ENCODE peak calls at places on chromosome 11, in four cellular contexts. One of them, this sample, is unnamed.

GRCh38 chr11:108825381-108825780 is 160.5 kb downstream of the DDX10 start:
- DNase-seq in cardiac muscle cell: no peak
- DNase-seq in NCI-H1092 treated with DMSO at 0.1 percent for 48 hours: no peak
- DNase-seq in ovary: no peak
- DNase-seq in this sample: no peak

GRCh38 chr11:113168358-113168757 is 146.0 kb upstream of the TTC12 start:
- DNase-seq in cardiac muscle cell: no peak
- DNase-seq in NCI-H1092 treated with DMSO at 0.1 percent for 48 hours: no peak
- DNase-seq in ovary: no peak
- DNase-seq in this sample: no peak

GRCh38 chr11:71563401-71563800 is 2.0 kb upstream of the KRTAP5-10 start:
- DNase-seq in cardiac muscle cell: peak; percentile 62
- DNase-seq in NCI-H1092 treated with DMSO at 0.1 percent for 48 hours: peak; percentile 12
- DNase-seq in ovary: no peak
- DNase-seq in this sample: peak; percentile 27

GRCh38 chr11:126391970-126392637 is 36.6 kb downstream of the ST3GAL4 start:
- DNase-seq in cardiac muscle cell: peak; percentile 59
- DNase-seq in NCI-H1092 treated with DMSO at 0.1 percent for 48 hours: peak; percentile 58
- DNase-seq in ovary: no peak
- DNase-seq in this sample: peak; percentile 23

GRCh38 chr11:9125185-9125886 is 33.9 kb upstream of the SCUBE2 start:
- DNase-seq in cardiac muscle cell: no peak
- DNase-seq in NCI-H1092 treated with DMSO at 0.1 percent for 48 hours: no peak
- DNase-seq in ovary: no peak
- DNase-seq in this sample: no peak

GRCh38 chr11:57345555-57346151 is 7.5 kb downstream of the P2RX3 start:
- DNase-seq in cardiac muscle cell: peak; percentile 79
- DNase-seq in NCI-H1092 treated with DMSO at 0.1 percent for 48 hours: peak; percentile 74
- DNase-seq in ovary: no peak
- DNase-seq in this sample: peak; percentile 87

GRCh38 chr11:1625541-1625940 is 3.6 kb upstream of the KRTAP5-4 start:
- DNase-seq in cardiac muscle cell: no peak
- DNase-seq in NCI-H1092 treated with DMSO at 0.1 percent for 48 hours: no peak
- DNase-seq in ovary: no peak
- DNase-seq in this sample: no peak

GRCh38 chr11:2774173-2775082 is 74.6 kb upstream of the KCNQ1OT1 start:
- DNase-seq in cardiac muscle cell: no peak
- DNase-seq in NCI-H1092 treated with DMSO at 0.1 percent for 48 hours: no peak
- DNase-seq in ovary: no peak
- DNase-seq in this sample: no peak

GRCh38 chr11:33891714-33892327 is at the start of gene LMO2:
- DNase-seq in cardiac muscle cell: no peak
- DNase-seq in NCI-H1092 treated with DMSO at 0.1 percent for 48 hours: peak; percentile 79
- DNase-seq in ovary: no peak
- DNase-seq in this sample: peak; percentile 54

GRCh38 chr11:126808851-126809250 is 191.7 kb downstream of the KIRREL3 start:
- DNase-seq in cardiac muscle cell: no peak
- DNase-seq in NCI-H1092 treated with DMSO at 0.1 percent for 48 hours: no peak
- DNase-seq in ovary: no peak
- DNase-seq in this sample: no peak

GRCh38 chr11:59053387-59053786 is 32.7 kb upstream of the GLYATL1B start:
- DNase-seq in cardiac muscle cell: peak; percentile 65
- DNase-seq in NCI-H1092 treated with DMSO at 0.1 percent for 48 hours: no peak
- DNase-seq in ovary: peak; percentile 41
- DNase-seq in this sample: peak; percentile 42

GRCh38 chr11:3146612-3147256 is 18.4 kb downstream of the OSBPL5 start:
- DNase-seq in cardiac muscle cell: no peak
- DNase-seq in NCI-H1092 treated with DMSO at 0.1 percent for 48 hours: no peak
- DNase-seq in ovary: no peak
- DNase-seq in this sample: no peak

GRCh38 chr11:134730096-134730495 is 318.1 kb upstream of the B3GAT1 start:
- DNase-seq in cardiac muscle cell: no peak
- DNase-seq in NCI-H1092 treated with DMSO at 0.1 percent for 48 hours: no peak
- DNase-seq in ovary: no peak
- DNase-seq in this sample: no peak

GRCh38 chr11:43582024-43582836 is 98.3 kb upstream of the HSD17B12 start:
- DNase-seq in cardiac muscle cell: no peak
- DNase-seq in NCI-H1092 treated with DMSO at 0.1 percent for 48 hours: no peak
- DNase-seq in ovary: no peak
- DNase-seq in this sample: no peak

GRCh38 chr11:134004406-134005197 is 47.8 kb upstream of the IGSF9B start:
- DNase-seq in cardiac muscle cell: no peak
- DNase-seq in NCI-H1092 treated with DMSO at 0.1 percent for 48 hours: no peak
- DNase-seq in ovary: no peak
- DNase-seq in this sample: no peak

GRCh38 chr11:1222491-1223345 is at the start of gene MUC5B:
- DNase-seq in cardiac muscle cell: no peak
- DNase-seq in NCI-H1092 treated with DMSO at 0.1 percent for 48 hours: no peak
- DNase-seq in ovary: peak; percentile 20
- DNase-seq in this sample: no peak

GRCh38 chr11:31824791-31825452 is 13.8 kb upstream of the PAX6 start:
- DNase-seq in cardiac muscle cell: no peak
- DNase-seq in NCI-H1092 treated with DMSO at 0.1 percent for 48 hours: no peak
- DNase-seq in ovary: no peak
- DNase-seq in this sample: no peak

GRCh38 chr11:61174275-61174674 is 13.0 kb upstream of the VPS37C start:
- DNase-seq in cardiac muscle cell: no peak
- DNase-seq in NCI-H1092 treated with DMSO at 0.1 percent for 48 hours: no peak
- DNase-seq in ovary: no peak
- DNase-seq in this sample: no peak

GRCh38 chr11:65851083-65851579 is 6.8 kb downstream of the CFL1 start:
- DNase-seq in cardiac muscle cell: no peak
- DNase-seq in NCI-H1092 treated with DMSO at 0.1 percent for 48 hours: no peak
- DNase-seq in ovary: no peak
- DNase-seq in this sample: peak; percentile 58

GRCh38 chr11:72135891-72136676 is 559 bp downstream of the FOLR3 start:
- DNase-seq in cardiac muscle cell: no peak
- DNase-seq in NCI-H1092 treated with DMSO at 0.1 percent for 48 hours: no peak
- DNase-seq in ovary: no peak
- DNase-seq in this sample: no peak